ENCODE peak calls at places on chromosomes 1 and 21, in ten cellular contexts. B is GM20000; A is tibial nerve; X is cardiac muscle cell; S is right atrium auricular region; P is CD4-positive, alpha-beta T cell; W is bronchial epithelial cell; E is endothelial cell; R is uterus; Z is MCF 10A. C is an unnamed sample.

GRCh38 chr21:26846036-26846931 is 1.1 kb upstream of the ADAMTS1 start:
- DNase-seq in Z (peak; percentile 49), X (peak; percentile 84), W (peak; percentile 49), A (peak; percentile 80), P (no peak), B (no peak), E (peak; percentile 80), S (peak; percentile 92), R (peak; percentile 92), C (peak; percentile 58)

GRCh38 chr1:14996133-14997050 is 157.2 kb upstream of the TMEM51 start:
- DNase-seq in B (no peak), X (peak; percentile 28), S (no peak), E (no peak), Z (peak; percentile 67), A (no peak), P (no peak), W (peak; percentile 4), R (no peak), C (peak; percentile 28)

GRCh38 chr1:35708952-35709351 is 9.7 kb downstream of the C1orf216 start:
- DNase-seq in R (no peak), Z (no peak), A (no peak), E (no peak), X (no peak), W (no peak), S (no peak), B (no peak), P (no peak), C (no peak)

GRCh38 chr1:119960501-119960900 is 64.2 kb upstream of the ADAM30 start:
- DNase-seq in A (no peak), S (no peak), E (no peak), Z (no peak), R (no peak), B (no peak), X (no peak), W (no peak), P (no peak), C (no peak)

GRCh38 chr1:112954945-112955677 is 885 bp downstream of the SLC16A1 start:
- DNase-seq in X (peak; percentile 87), Z (peak; percentile 71), W (peak; percentile 60), R (peak; percentile 47), S (peak; percentile 74), E (peak; percentile 51), P (peak; percentile 16), B (peak; percentile 65), A (no peak), C (peak; percentile 69)

GRCh38 chr21:45156459-45156858 is 82.1 kb downstream of the ADARB1 start:
- DNase-seq in A (no peak), S (peak; percentile 5), W (no peak), R (no peak), E (no peak), P (no peak), X (no peak), B (no peak), Z (no peak), C (no peak)

GRCh38 chr1:203026666-203027663 is 674 bp downstream of the PPFIA4 start:
- DNase-seq in P (no peak), X (no peak), R (no peak), S (peak; percentile 56), A (no peak), E (no peak), Z (no peak), W (no peak), B (peak; percentile 11), C (no peak)

GRCh38 chr1:230270185-230270939 is 155.8 kb downstream of the PGBD5 start:
- DNase-seq in A (no peak), X (no peak), R (no peak), W (no peak), P (no peak), S (no peak), E (no peak), B (no peak), Z (no peak), C (no peak)

GRCh38 chr1:171122903-171123302 is 32.2 kb downstream of the FMO3 start:
- DNase-seq in A (no peak), P (no peak), B (no peak), Z (no peak), S (no peak), E (no peak), R (no peak), W (no peak), X (peak; percentile 28), C (no peak)

GRCh38 chr1:37825508-37825907 is 17.5 kb upstream of the YRDC start:
- DNase-seq in Z (no peak), P (no peak), W (peak; percentile 23), S (no peak), E (no peak), B (no peak), A (no peak), R (no peak), X (no peak), C (no peak)

GRCh38 chr1:7679873-7680790 is 91.0 kb upstream of the VAMP3 start:
- DNase-seq in R (no peak), B (peak; percentile 70), X (peak; percentile 74), P (peak; percentile 34), A (no peak), W (no peak), Z (no peak), E (peak; percentile 54), S (no peak), C (peak; percentile 84)

GRCh38 chr1:203179328-203180009 is 3.8 kb upstream of the MYBPH start:
- DNase-seq in E (no peak), R (no peak), S (no peak), Z (no peak), W (no peak), A (no peak), X (no peak), B (no peak), P (no peak), C (no peak)

GRCh38 chr1:153345187-153346066 is 3.2 kb downstream of the PGLYRP4 start:
- DNase-seq in A (no peak), X (no peak), P (no peak), E (no peak), B (peak; percentile 29), R (no peak), Z (no peak), S (no peak), W (no peak), C (no peak)

GRCh38 chr1:192802406-192802805 is 6.4 kb upstream of the RGS2 start:
- DNase-seq in W (peak; percentile 35), B (no peak), P (no peak), S (no peak), A (no peak), Z (peak; percentile 26), E (no peak), R (no peak), X (no peak), C (no peak)

GRCh38 chr1:118991448-118991847 is 3.3 kb upstream of the TBX15 start:
- DNase-seq in E (no peak), S (no peak), Z (no peak), W (no peak), A (no peak), P (no peak), X (no peak), R (no peak), B (no peak), C (no peak)

DNA sequence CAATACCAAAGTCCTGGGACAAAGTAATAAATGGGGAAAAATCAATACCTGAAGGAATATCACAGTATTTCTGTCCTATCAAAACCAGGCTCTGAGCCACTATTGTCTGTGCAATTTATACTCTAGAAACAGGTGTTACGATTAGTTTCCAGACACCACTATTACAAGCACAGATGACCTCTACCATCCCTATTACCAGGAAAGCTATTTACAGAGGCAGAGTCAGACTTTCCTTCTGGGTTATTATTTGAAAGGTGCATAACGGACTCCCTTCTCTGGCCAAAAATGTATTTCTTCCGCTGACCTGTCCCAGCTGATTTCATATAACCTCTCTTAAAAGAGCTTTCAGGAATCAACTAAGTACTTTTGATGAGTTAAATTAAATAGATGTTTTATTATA is 154.6 kb upstream of the LRRC7 start:
- DNase-seq in B (no peak), A (no peak), R (no peak), E (no peak), X (no peak), W (no peak), P (no peak), S (no peak), Z (no peak), C (no peak)
- TF ChIP-seq CTCF in B (no peak), A (no peak), R (no peak), E (no peak), X (no peak), W (no peak), P (no peak), S (no peak), Z (no peak), C (no peak)

GRCh38 chr1:24382165-24382577 is 31.4 kb downstream of the STPG1 start:
- DNase-seq in R (no peak), Z (peak; percentile 94), P (no peak), S (peak; percentile 44), W (peak; percentile 91), E (no peak), X (no peak), A (no peak), B (no peak), C (no peak)
- TF ChIP-seq CTCF in R (no peak), Z (no peak), P (no peak), S (no peak), W (no peak), E (no peak), X (no peak), A (no peak), B (no peak), C (no peak)

DNA sequence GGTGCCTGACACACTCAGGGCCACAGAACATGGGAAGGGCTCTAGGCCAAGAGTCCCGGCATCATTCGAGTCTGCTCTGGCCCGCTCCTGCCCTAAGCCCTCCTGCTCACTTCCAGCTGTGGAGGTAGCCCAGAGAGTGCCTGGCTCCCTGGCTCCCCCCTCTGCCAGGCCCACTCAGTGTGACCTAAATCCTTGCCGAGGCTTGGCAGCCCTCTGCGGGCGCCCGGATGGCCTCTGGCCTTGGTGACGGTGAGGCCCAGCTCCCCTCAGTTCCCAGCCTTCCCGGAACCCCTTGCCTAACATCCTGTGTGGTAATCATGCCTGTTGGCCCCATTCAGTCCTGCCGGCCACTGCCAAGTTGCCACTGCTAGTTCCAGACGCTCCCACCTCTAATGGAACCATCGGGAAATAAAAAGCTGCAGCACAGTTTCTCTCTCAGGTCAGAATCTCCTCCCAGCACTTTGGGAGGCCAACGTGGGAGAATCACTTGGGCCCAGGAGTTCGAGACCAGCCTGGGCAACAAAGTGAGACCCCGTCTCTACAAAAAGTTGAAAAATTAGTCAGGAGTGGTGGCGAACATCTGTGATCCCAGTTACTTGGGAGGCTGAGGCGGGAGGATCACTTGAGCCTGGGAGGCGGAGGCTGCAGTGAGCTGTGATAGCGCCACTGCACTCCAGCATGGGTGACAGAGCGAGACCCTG is 1.2 kb upstream of the H6PD start:
- DNase-seq in B (no peak), A (peak; percentile 78), R (peak; percentile 91), Z (peak; percentile 99), W (peak; percentile 10), S (peak; percentile 96), E (no peak), X (no peak), P (no peak), C (no peak)
- TF ChIP-seq CTCF in B (no peak), A (peak; percentile 21), R (peak; percentile 11), Z (no peak), W (no peak), S (peak; percentile 14), E (no peak), X (peak; percentile 32), P (no peak), C (no peak)

DNA sequence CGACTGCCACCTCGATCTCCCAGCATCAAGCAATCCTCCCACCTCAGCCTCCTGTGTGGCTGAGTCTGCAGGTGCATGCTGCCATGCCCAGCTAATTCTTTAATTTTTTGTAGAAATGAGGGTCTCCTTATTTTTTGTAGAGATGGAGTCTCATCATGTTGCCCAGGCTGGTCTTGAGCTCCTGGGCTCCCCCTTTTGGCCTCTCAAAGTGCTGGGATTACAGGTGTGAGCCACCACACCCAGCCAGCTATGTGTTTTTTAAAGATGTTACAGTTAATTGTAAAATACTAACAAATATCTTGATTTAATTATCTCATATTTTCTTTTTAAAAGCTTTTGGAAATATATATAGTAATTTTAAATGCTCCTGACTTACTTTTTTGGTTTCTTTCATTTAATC is 181.3 kb upstream of the DMRTA2 start:
- DNase-seq in Z (no peak), E (no peak), X (no peak), B (no peak), A (no peak), R (no peak), P (no peak), S (no peak), W (no peak), C (no peak)
- TF ChIP-seq CTCF in Z (no peak), E (no peak), X (no peak), B (no peak), A (no peak), R (no peak), P (no peak), S (no peak), W (peak; percentile 14), C (no peak)

C was measured in glutamatergic neuron.